ENCODE peak calls at places on chromosomes 11 and 22, in four cellular contexts. One of them, this sample, is unnamed.

GRCh38 chr11:60978546-60979380 is 7.3 kb downstream of the CD6 start:
- DNase-seq in HAP-1: no peak
- DNase-seq in kidney epithelial cell: no peak
- DNase-seq in BE2C: no peak
- DNase-seq in this sample: no peak

GRCh38 chr11:67345949-67346819 is 7.2 kb downstream of the POLD4 start:
- DNase-seq in HAP-1: no peak
- DNase-seq in kidney epithelial cell: no peak
- DNase-seq in BE2C: no peak
- DNase-seq in this sample: no peak

GRCh38 chr22:44729391-44730012 is 22.9 kb upstream of the ARHGAP8 start:
- DNase-seq in BE2C: peak
- DNase-seq in kidney epithelial cell: no peak
- DNase-seq in HAP-1: no peak
- DNase-seq in this sample: no peak

GRCh38 chr11:23288001-23288783 is 427.9 kb upstream of the CCDC179 start:
- DNase-seq in kidney epithelial cell: peak
- DNase-seq in BE2C: no peak
- DNase-seq in HAP-1: no peak
- DNase-seq in this sample: no peak

GRCh38 chr11:2526808-2527381 is 82.1 kb downstream of the KCNQ1 start:
- DNase-seq in kidney epithelial cell: no peak
- DNase-seq in HAP-1: peak
- DNase-seq in BE2C: peak
- DNase-seq in this sample: peak

GRCh38 chr11:73597340-73597955 is 464 bp downstream of the FAM168A start:
- DNase-seq in BE2C: no peak
- DNase-seq in kidney epithelial cell: no peak
- DNase-seq in HAP-1: no peak
- DNase-seq in this sample: no peak

GRCh38 chr11:114928260-114928870 is 250.0 kb downstream of the NXPE2 start:
- DNase-seq in HAP-1: no peak
- DNase-seq in BE2C: no peak
- DNase-seq in kidney epithelial cell: no peak
- DNase-seq in this sample: no peak

GRCh38 chr22:30210235-30210831 is 36.2 kb downstream of the LIF start:
- DNase-seq in HAP-1: no peak
- DNase-seq in BE2C: no peak
- DNase-seq in kidney epithelial cell: peak
- DNase-seq in this sample: peak

GRCh38 chr11:111334495-111335123 is 36.3 kb downstream of the POU2AF3 start:
- DNase-seq in BE2C: no peak
- DNase-seq in kidney epithelial cell: no peak
- DNase-seq in HAP-1: no peak
- DNase-seq in this sample: no peak

GRCh38 chr11:43177938-43178337 is 133.9 kb upstream of the API5 start:
- DNase-seq in BE2C: no peak
- DNase-seq in kidney epithelial cell: no peak
- DNase-seq in HAP-1: no peak
- DNase-seq in this sample: no peak

GRCh38 chr11:46122955-46123354 is 1.7 kb upstream of the PHF21A start:
- DNase-seq in HAP-1: no peak
- DNase-seq in BE2C: no peak
- DNase-seq in kidney epithelial cell: no peak
- DNase-seq in this sample: no peak

GRCh38 chr11:125938418-125938817 is 7.4 kb upstream of the VSIG10L2 start:
- DNase-seq in kidney epithelial cell: no peak
- DNase-seq in HAP-1: no peak
- DNase-seq in BE2C: no peak
- DNase-seq in this sample: no peak

GRCh38 chr11:117950999-117951961 is 22.1 kb upstream of the TMPRSS13 start:
- DNase-seq in HAP-1: no peak
- DNase-seq in kidney epithelial cell: no peak
- DNase-seq in BE2C: no peak
- DNase-seq in this sample: peak

GRCh38 chr11:131195801-131196517 is 174.5 kb upstream of the NTM start:
- DNase-seq in HAP-1: no peak
- DNase-seq in kidney epithelial cell: no peak
- DNase-seq in BE2C: no peak
- DNase-seq in this sample: no peak

GRCh38 chr22:33476716-33477115 is 418.5 kb upstream of the SYN3 start:
- DNase-seq in HAP-1: peak
- DNase-seq in kidney epithelial cell: no peak
- DNase-seq in BE2C: no peak
- DNase-seq in this sample: no peak

GRCh38 chr11:2575611-2576051 is 124.2 kb downstream of the KCNQ1OT1 start:
- DNase-seq in kidney epithelial cell: no peak
- DNase-seq in HAP-1: no peak
- DNase-seq in BE2C: no peak
- DNase-seq in this sample: no peak

GRCh38 chr11:17508816-17509215 is 32.2 kb upstream of the ABCC8 start:
- DNase-seq in kidney epithelial cell: no peak
- DNase-seq in BE2C: no peak
- DNase-seq in HAP-1: no peak
- DNase-seq in this sample: no peak

GRCh38 chr22:20302438-20303228 is 17.2 kb downstream of the DGCR6L start:
- DNase-seq in HAP-1: no peak
- DNase-seq in BE2C: no peak
- DNase-seq in kidney epithelial cell: no peak
- DNase-seq in this sample: no peak

GRCh38 chr22:44580176-44580575 is 82.1 kb upstream of the RTL6 start:
- DNase-seq in HAP-1: no peak
- DNase-seq in kidney epithelial cell: no peak
- DNase-seq in BE2C: no peak
- DNase-seq in this sample: no peak

GRCh38 chr11:46903846-46904245 is 14.5 kb downstream of the LRP4 start:
- DNase-seq in kidney epithelial cell: no peak
- DNase-seq in BE2C: no peak
- DNase-seq in HAP-1: no peak
- DNase-seq in this sample: no peak